ENCODE peak calls at places on chromosomes 11 and 22, in four cellular contexts. H, I, U and L are unnamed samples. For H3K4me1, the result is how much of the 10 kb centered on the place peaks cover.

GRCh38 chr11:44805596-44805995 is 78.8 kb downstream of the TSPAN18 start:
- DNase-seq in U (no peak), H (no peak), I (no peak), L (no peak)

GRCh38 chr11:28017816-28018215 is 90.1 kb downstream of the KIF18A start:
- DNase-seq in U (no peak), I (no peak), H (no peak), L (no peak)

GRCh38 chr11:18420067-18420466 is 7.9 kb downstream of the LDHC start:
- DNase-seq in I (no peak), H (no peak), U (no peak), L (no peak)

GRCh38 chr22:35074583-35074982 is 8.6 kb downstream of the ISX start:
- DNase-seq in U (no peak), H (no peak), I (no peak), L (no peak)

GRCh38 chr11:2795491-2795991 is 90.0 kb downstream of the CDKN1C start:
- DNase-seq in I (peak), H (no peak), U (peak), L (no peak)

GRCh38 chr22:23404689-23405365 is 175.3 kb downstream of the IGLL1 start:
- DNase-seq in H (no peak), U (no peak), I (no peak), L (no peak)

GRCh38 chr11:104663190-104664140 is 234.8 kb downstream of the CASP12 start:
- DNase-seq in H (no peak), U (no peak), I (no peak), L (no peak)

GRCh38 chr11:118916842-118917388 is 8.8 kb downstream of the BCL9L start:
- DNase-seq in U (peak), I (no peak), H (no peak), L (no peak)

GRCh38 chr11:77654770-77655434 is 17.3 kb upstream of the CLNS1A start:
- DNase-seq in U (no peak), H (no peak), I (no peak), L (no peak)

GRCh38 chr11:67270256-67271211 is 4.3 kb downstream of the GRK2 start:
- DNase-seq in U (peak), H (no peak), I (peak), L (peak)

DNA sequence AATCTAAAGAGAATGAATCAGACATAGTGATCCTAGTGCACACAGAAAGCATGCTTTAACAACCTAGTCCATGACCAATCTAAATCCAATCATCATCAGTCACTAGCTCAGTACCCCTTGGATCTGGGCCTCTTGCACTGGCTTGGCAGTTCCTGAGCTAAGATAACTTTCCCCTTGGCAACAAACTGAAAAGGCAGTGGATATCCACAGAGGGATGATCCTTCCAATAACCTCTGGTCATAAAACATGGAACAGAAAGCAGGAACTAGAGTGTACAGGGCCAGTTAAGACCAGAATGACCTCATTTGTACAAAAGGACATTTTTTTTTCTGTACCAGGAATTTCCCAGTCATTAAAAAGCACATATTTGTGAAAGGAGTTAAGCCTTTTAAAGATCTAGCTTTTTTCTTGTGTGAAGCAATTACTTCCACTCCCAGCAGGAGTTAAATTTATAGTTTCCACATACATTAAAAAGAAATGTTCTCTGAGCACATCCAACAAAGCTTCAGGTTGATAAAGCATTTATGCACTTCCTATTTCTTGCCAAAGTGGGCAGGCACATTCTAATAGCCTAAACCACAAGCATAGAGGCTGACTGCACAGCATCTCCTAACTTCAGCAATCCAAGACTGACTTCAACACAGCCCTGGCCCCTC is 30.0 kb downstream of the GUCY1A2 start:
- DNase-seq in H (no peak), I (no peak), U (no peak), L (no peak)
- H3K4me3 ChIP-seq in H (no peak), I (no peak), U (no peak), L (no peak)

GRCh38 chr11:326842-327580 is 6.4 kb upstream of the IFITM3 start:
- DNase-seq in U (peak), H (no peak), I (peak), L (peak)

GRCh38 chr11:326592-326841 is 5.9 kb upstream of the IFITM3 start:
- DNase-seq in I (no peak), H (no peak), U (no peak), L (no peak)

GRCh38 chr11:329886-330253 is 9.2 kb upstream of the IFITM3 start:
- DNase-seq in H (no peak), U (no peak), I (no peak), L (no peak)

GRCh38 chr11:327581-327923 is 6.9 kb upstream of the IFITM3 start:
- DNase-seq in H (no peak), I (no peak), U (no peak), L (no peak)

DNA sequence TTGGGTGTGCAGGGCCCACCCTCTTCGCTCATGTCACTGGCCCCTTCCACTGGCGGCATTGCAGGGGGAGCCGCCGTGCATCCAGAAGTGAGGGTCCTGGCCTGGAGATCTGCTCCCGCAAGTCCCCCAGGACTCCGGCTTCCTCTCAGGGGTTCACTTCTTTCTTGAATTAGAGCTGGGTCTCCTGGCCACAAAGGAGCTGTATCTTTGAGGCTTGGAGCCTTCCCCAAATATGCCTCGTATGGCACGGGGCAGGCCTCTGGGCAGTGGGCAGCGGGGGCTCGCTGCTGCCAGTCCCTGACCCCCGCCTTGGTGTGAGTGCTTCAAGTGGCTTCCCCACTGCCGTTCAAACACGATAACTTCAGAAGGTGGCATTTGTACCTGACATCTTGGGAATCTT is 7.4 kb upstream of the IFITM3 start:
- DNase-seq in U (no peak), H (no peak), I (no peak), L (no peak)
- H3K4me1 ChIP-seq in U (under half), H (under half), I (under half), L (under half)

DNA sequence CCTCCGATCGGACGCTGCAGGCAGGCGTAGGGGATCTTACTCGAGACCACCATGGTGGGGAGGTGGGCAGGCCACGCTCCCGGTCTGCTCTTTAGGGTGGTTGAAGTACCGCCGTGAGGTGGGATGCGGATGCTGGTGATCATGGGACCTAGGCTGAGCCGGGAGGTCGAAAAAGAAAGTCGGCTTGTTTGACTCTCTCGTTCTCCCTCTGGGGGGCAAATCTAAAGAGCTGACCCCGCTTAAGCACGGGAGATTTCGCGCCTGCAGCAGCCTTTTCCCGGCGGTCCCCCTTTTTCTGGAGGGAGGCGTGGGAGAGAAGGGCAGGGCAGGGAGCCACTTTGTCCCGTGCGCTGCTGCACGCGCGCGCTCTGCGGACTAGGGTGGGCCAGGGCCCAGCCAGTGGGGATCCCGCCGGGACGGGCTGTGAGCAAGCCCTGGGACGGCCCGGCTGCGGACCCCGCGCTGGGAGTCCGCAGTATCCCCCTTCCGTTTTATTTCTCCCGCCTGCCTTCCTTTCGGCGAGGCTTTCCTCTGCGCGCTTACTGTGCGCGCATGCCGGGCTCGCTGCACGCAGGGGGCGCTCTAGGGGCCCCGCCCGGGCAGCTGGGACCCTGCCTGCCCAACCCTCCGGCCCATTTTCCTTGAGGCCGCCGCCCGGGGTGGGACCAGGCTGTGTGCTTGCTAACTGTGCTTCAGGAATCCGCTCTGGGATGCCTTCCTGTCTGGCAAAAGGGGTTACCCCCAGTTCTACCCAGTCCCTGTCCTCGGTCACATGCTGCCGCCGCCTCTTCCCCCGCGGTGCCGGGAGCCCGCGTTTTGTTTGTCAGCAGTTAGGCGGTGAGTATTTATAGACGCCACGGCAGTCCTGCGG is 81.0 kb downstream of the PRR5L start:
- DNase-seq in U (peak), H (peak), I (peak), L (no peak)
- H3K4me3 ChIP-seq in U (peak), H (peak), I (peak), L (peak)

DNA sequence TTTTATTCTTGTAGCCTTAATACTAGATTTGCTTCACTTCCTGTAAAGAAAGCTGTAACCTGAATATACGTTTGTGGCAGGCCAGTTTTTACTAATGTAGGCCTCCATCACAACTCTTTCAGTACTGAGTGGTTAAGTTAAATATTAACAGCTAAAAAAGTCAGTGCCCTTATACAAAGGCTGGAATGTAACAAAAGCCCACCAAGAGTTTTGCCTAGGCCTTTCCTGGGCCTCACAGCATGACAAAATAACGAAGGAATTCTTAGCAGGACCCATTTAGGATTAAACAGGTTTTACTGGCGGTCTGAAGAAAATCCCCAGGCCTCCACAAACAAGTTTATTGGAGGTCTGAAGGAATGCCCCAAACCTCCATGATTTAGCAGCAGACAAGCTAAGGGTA is 43.7 kb downstream of the PIWIL3 start:
- DNase-seq in U (no peak), I (no peak), H (no peak), L (no peak)
- H3K4me1 ChIP-seq in U (under half), I (under half), H (under half), L (under half)

DNA sequence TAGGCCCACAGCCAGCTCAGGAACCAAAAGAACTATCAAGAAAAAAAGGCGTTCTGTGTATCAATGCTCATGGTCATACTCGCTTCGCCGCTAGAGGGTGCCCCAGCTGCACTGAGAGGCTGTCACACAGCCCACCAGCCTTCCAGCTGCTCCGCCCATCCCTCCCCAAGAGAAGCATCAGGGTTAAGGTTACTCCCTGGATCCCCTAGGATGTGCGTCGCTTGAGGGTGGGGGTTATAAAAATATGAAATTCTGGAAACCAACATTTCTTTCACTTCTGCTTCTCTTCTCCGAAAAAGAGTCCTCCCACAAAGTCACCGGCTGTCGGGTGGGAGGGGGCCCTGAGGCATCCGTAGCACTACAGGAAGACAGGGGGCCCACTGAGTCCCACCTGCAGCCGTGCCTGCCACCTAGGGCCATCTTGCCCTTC is 1.7 kb downstream of the CBX6 start:
- DNase-seq in U (peak), I (peak), H (peak), L (peak)
- H3K4me3 ChIP-seq in U (peak), I (peak), H (peak), L (peak)

DNA sequence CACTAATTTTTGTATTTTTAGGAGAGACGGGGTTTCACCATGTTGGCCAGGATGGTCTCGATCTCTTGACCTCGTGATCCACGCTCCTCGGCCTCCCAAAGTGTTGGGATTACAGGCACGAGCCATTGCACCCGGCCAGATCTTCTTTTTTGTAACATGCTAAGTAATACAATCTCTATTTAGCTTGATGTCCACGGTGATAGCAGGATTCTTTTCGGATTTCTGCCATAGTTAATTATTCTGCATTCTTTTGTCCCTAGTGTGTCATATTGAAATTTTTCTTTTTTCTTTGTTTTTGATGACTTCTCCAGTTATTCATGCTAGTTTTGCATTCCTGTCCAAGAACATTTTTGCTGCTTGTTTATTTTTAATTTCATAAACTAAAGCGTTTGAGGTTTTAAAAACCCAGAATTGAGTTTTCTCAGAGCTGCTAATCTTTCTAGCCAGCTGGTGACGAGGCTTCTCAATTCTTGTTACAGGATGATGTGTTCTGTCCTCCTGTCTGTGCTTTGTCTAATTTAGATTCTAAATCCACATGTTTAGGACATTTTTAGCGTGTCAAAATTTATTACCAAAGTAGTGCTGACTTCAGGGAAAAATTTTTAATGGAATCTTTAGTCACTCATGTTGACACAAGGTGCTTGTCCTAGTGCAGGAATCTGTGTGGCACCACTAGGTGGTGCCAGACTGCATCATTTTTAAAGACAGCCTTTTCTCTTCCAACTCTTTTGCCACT is 21.8 kb downstream of the NF2 start:
- DNase-seq in I (peak), U (no peak), H (peak), L (peak)
- H3K4me1 ChIP-seq in I (under half), U (under half), H (under half), L (under half)

DNA sequence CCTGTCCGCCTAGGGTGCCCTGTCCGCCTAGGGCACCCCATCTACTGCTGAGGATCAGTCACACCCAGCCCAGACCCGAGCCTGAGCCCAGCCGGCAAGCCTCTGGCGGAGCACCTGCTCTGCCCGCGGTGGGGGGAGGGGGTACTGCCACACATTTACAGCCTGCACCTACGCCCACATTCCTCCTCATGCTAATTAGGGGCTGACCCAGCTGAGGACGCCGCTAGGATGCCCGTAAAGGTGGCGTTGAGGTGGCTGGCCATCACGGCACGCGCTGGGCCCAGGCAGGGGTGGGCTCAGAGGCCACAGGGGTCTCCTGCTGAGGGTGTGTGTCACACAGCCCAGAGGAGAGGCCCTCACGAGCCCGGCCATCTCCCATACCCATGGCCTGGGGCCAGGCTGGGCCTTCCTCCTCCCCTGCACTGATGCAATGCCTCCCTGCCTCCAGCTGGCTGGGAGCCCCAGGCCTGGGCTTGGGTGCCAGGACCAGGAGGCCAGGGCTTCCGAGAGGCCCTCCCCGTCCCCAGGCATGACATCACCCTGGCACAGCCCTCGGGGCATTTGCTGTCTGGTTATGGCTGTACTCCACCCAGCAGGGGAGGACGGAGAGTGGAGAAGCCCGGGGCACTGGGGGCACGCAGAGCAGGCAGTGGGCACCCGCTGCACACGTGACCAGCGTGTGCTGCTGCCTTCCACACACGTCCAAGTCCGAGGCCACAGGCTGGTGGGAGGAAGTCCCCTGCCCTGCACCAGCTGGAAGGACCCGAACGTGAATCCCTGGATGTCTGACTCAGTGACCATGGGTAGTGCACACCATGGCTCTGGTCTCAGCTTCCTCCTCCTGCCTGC is 12.7 kb downstream of the DUSP8 start:
- DNase-seq in I (peak), H (no peak), U (peak), L (peak)
- H3K4me3 ChIP-seq in I (no peak), H (no peak), U (no peak), L (peak)

DNA sequence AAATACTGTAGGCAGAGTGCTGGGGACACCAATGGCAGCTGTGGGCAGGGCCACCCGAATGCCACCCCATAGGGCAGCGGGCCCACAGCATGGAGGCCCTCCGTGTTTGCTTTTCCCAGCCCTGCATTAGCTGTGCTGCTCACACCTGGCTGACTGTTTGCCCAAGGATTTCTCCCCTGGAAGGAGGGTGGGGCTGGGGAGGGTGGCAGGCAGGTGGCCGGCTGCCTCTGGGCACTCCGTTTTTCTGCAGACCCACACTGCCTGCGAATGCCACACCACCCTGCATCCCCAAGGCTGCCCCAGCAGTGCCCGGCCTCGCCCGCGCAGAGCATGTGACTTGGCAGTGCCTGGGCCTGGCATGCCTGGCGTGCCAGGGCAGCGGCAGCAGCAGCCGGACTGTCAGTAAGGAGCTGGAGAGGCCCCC is 19.6 kb downstream of the DAGLA start:
- DNase-seq in I (peak), U (peak), H (no peak), L (peak)
- H3K4me1 ChIP-seq in I (half or more), U (half or more), H (under half), L (under half)

GRCh38 chr22:42604403-42604802 is 10.3 kb downstream of the POLDIP3 start:
- DNase-seq in I (no peak), H (no peak), U (no peak), L (no peak)

GRCh38 chr22:42610211-42610610 is 4.5 kb downstream of the POLDIP3 start:
- DNase-seq in I (no peak), U (no peak), H (no peak), L (no peak)

GRCh38 chr22:42611076-42611475 is 3.6 kb downstream of the POLDIP3 start:
- DNase-seq in H (no peak), I (no peak), U (no peak), L (no peak)

GRCh38 chr22:42612336-42612735 is 2.3 kb downstream of the POLDIP3 start:
- DNase-seq in H (no peak), U (no peak), I (no peak), L (no peak)

DNA sequence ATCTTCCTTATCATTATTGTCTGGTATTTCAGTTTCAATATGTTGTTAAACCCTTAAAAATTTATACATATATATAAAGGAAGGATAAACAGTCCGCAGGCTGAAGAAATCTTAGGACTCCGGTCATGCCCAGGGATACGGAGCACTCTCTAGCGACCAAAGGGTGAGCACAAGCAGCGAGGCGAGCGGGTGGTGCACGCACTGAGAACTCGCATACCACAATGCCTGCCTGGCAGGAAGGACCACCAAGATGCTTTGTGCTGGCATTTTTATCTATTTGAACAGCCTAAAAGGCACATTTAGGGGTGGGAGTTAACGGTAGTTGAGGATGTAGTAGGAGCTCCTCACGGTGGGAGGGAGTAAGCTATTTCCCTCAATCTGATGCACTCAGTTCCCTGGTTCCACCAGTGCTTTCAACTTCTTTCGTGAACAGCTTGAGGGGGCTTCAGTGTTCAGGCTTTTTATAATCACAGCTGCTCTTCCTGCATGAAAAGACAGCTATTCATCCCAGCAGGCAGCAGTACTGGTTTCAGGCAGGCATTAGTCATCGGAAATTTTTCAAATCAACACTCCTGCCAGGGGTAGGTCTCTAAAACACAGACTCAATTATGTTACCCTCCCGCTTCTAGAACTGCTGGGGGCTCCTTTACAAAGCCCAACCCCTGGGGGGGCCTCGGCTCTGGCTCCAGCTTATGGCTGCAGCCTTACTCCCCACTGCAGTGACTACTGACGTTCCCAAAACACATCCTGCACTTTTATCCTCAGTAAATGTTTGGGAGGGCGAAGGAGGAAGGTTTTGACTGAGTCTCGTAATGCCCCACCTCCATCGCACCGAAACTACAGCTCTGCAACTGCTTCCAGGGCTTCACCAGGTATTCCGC is 6.0 kb downstream of the POLDIP3 start:
- DNase-seq in H (no peak), U (no peak), I (no peak), L (no peak)
- H3K4me3 ChIP-seq in H (no peak), U (no peak), I (no peak), L (no peak)